ENCODE peak calls at places on chromosomes 2 and 18, in five cellular contexts. L is neural crest cell, X is neural progenitor cell, D is PC-9, S is AG10803. R is an unnamed sample.

GRCh38 chr2:8999802-9000201 is 3.7 kb downstream of the MBOAT2 start:
- DNase-seq in L (no peak), X (no peak), D (no peak), S (no peak), R (no peak)

GRCh38 chr18:79397288-79397829 is 1.6 kb downstream of the NFATC1 start:
- DNase-seq in L (no peak), X (no peak), D (no peak), S (no peak), R (no peak)

GRCh38 chr2:241161646-241162281 is 11.5 kb downstream of the PPP1R7 start:
- DNase-seq in L (no peak), X (no peak), D (no peak), S (peak), R (no peak)

GRCh38 chr2:27370816-27371620 is 602 bp downstream of the SNX17 start:
- DNase-seq in L (no peak), X (no peak), D (peak), S (peak), R (peak)

GRCh38 chr2:235026649-235027557 is 75.1 kb downstream of the SH3BP4 start:
- DNase-seq in L (no peak), X (no peak), D (peak), S (peak), R (peak)

GRCh38 chr2:108570416-108570815 is 36.1 kb downstream of the LIMS1 start:
- DNase-seq in L (no peak), X (no peak), D (no peak), S (peak), R (peak)

GRCh38 chr18:79915161-79916127 is 36.0 kb downstream of the SLC66A2 start:
- DNase-seq in L (no peak), X (no peak), D (no peak), S (no peak), R (no peak)

GRCh38 chr2:188207554-188207953 is 84.1 kb upstream of the GULP1 start:
- DNase-seq in L (no peak), X (no peak), D (no peak), S (no peak), R (no peak)

GRCh38 chr2:72793798-72794447 is 31.9 kb downstream of the EXOC6B start:
- DNase-seq in L (no peak), X (no peak), D (no peak), S (peak), R (no peak)

GRCh38 chr2:221731432-221731831 is 159.3 kb upstream of the EPHA4 start:
- DNase-seq in L (no peak), X (peak), D (no peak), S (no peak), R (no peak)

GRCh38 chr18:32321826-32322225 is 132.0 kb downstream of the MEP1B start:
- DNase-seq in L (no peak), X (no peak), D (no peak), S (no peak), R (no peak)

GRCh38 chr18:55779461-55779710 is 191.4 kb upstream of the TCF4 start:
- DNase-seq in L (no peak), X (no peak), D (no peak), S (peak), R (no peak)

GRCh38 chr18:55781481-55781957 is 193.5 kb upstream of the TCF4 start:
- DNase-seq in L (peak), X (peak), D (no peak), S (peak), R (peak)

GRCh38 chr18:55780591-55781071 is 192.6 kb upstream of the TCF4 start:
- DNase-seq in L (no peak), X (no peak), D (no peak), S (peak), R (no peak)

GRCh38 chr18:55778731-55779460 is 190.9 kb upstream of the TCF4 start:
- DNase-seq in L (no peak), X (peak), D (no peak), S (peak), R (no peak)

DNA sequence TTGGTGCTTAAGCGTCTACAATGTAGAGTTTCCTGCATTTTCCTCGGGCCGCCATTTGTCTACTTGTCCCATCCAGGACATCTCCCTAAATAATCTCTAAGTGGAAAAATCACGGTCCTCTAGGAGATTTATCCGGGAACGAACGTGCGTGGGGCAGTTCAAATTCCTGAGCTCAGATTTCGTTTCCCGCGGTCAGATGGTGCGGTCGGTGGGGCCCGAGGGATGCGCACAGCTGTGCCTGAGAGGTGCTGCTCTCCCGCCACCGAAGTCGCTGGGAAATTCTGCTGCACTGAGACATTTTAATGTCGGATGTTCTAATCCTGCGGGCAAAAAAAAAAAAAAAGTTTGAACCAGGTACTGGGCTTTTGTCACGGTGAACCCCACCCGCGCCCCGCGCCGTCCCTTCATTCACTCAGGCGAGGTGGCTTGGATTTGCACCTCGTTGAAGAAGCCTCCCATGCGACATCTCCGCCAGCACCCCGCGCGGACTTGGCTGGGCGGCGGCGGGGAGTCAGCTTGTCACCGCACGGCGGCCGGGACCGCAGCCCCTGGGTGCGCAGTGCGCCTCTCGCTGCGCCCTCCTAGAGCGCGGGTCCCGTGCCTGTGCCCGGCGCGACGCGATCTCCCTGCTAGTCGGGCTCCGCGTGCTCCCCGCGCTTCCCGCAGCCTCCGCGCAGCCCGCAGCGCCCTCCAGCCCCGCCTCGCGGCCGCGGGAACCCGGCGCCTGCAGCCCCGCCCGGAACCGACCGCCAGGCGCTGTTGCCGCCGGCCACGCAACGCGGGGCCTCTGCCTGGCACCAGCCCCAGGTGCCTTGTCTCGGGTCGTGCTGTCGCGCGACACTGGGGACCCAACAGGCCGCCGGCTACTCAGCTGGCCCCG is 192.0 kb upstream of the TCF4 start:
- DNase-seq in L (peak), X (peak), D (no peak), S (peak), R (no peak)
- TF ChIP-seq CTCF in L (peak), X (peak), D (no peak), S (no peak), R (no peak)

DNA sequence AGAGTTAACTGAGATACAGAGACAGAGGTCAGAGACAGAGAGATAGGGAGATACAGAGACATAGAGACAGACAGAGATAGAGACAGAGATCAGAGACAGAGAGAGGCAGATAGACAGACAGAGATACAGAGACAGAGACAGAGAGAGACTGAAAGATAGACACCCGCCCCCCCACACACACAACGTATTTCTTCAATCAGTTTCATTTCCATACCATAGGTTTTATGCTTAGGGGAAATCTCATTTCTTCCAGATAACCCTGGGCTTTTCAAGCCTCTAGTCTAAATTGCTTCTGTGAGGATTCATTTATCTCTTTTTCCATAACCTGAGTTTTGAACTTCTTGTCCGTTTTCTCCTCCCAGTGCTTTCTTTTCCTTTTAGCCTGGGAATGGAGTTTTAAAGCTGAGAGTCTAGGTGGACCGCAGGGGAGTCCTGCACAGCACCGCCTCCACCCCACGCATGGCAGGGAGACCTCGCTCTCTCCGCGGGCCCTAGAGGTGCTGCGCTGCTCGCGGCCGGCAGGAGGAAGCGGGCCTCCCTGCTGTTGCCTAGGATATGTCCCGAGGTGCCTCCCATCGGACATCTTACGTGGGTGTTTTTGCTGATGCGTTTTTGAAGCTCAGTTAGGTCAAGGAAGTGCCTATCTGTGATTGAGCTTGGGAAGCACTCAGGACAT is 94.7 kb downstream of the CD8B2 start:
- DNase-seq in L (peak), X (peak), D (peak), S (peak), R (peak)
- TF ChIP-seq CTCF in L (no peak), X (no peak), D (no peak), S (peak), R (no peak)

DNA sequence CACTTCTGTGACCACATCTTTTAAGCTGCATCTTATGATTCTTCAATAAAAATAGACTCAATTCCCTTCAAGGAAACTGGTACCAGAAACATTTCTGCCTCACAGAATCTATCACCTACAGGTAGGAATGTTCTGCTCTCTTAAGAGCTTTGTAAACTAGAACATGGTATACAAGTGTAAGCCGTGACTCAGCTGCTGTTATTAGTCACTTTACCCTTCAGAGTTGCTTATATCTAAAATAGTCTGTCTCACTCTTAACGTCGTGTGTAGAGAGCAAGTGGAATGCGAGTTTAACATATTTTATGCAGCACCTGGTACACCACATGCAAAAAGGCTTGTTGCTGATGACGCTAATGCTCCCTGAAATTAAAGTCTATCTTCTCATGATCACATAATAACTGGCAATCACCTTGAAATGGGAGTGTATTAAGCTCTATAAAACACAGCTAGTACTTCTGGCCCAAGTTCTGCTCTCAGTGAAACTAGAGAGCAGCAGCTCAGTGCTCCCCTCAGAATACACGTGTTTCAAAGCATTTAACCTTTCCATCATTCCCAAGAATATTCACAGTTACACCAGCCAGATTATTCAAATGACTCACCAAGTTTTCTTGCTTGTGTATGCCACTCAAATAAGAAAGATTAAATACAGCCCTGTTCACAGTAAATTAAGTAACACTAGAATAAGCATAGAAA is 420.0 kb downstream of the ZEB2 start:
- DNase-seq in L (no peak), X (no peak), D (peak), S (peak), R (peak)
- TF ChIP-seq CTCF in L (no peak), X (no peak), D (no peak), S (no peak), R (peak)

DNA sequence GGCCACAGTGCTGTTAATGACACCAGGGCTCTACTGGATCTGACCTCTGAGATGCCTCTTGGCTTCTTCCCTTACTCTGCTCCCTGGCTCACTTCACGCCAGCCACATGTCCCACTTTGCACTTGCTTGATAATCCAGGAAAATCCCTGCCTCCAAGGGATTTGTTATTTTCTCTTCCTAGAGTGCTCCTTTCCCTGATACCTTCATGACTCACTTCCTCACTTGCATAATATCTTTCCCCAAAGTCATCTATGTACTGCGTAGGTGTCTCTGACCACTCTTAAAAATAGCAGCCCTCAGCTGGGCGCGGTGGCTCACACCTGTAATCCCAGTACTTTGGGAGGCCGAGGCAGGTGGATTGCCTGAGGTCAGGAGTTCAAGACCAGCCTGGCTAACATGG is 572.3 kb downstream of the PLCL1 start:
- DNase-seq in L (no peak), X (no peak), D (no peak), S (peak), R (peak)
- TF ChIP-seq CTCF in L (no peak), X (no peak), D (no peak), S (no peak), R (no peak)

GRCh38 chr2:130963849-130964793 is 127.4 kb downstream of the ARHGEF4 start:
- DNase-seq in L (peak), X (peak), D (no peak), S (no peak), R (no peak)
- TF ChIP-seq CTCF in L (peak), X (peak), D (no peak), S (no peak), R (no peak)

GRCh38 chr18:57447154-57447621 is 12.0 kb downstream of the ONECUT2 start:
- DNase-seq in L (peak), X (peak), D (no peak), S (no peak), R (peak)

GRCh38 chr18:57443716-57444115 is 8.5 kb downstream of the ONECUT2 start:
- DNase-seq in L (no peak), X (no peak), D (no peak), S (no peak), R (no peak)

GRCh38 chr18:57445488-57446319 is 10.5 kb downstream of the ONECUT2 start:
- DNase-seq in L (no peak), X (peak), D (no peak), S (no peak), R (no peak)

GRCh38 chr18:57444301-57444759 is 9.2 kb downstream of the ONECUT2 start:
- DNase-seq in L (no peak), X (peak), D (no peak), S (no peak), R (no peak)

DNA sequence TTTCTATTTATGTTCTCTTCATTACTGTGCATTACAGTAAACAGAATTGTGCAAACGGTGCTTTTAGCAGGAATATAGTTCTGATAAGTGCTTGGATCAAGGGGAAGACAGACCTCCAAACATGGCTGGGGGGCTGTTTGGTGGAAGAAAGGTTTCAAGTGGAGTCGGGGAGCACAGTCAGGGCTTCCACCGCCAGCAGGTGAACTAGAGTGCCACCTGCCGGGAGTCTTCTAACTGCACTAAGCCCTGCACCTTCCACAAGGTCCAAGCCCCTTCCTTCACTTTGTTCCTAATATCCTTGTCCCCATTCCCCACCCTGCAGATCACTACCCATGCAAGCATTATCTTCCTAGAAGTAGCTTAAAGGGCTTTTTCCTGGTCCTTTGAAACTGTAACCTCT is 11.1 kb downstream of the ONECUT2 start:
- DNase-seq in L (peak), X (peak), D (peak), S (no peak), R (peak)
- TF ChIP-seq CTCF in L (peak), X (peak), D (peak), S (peak), R (peak)

GRCh38 chr18:47930844-47931706 is 616 bp upstream of the SMAD2 start:
- DNase-seq in L (peak), X (peak), D (peak), S (peak), R (peak)

GRCh38 chr18:47932170-47932569 is 1.7 kb upstream of the SMAD2 start:
- DNase-seq in L (no peak), X (no peak), D (no peak), S (no peak), R (no peak)

GRCh38 chr18:47930086-47930843 is at the start of gene SMAD2:
- DNase-seq in L (peak), X (peak), D (peak), S (peak), R (peak)

GRCh38 chr18:47931707-47932103 is 1.2 kb upstream of the SMAD2 start:
- DNase-seq in L (peak), X (peak), D (peak), S (no peak), R (peak)

GRCh38 chr18:47932603-47933002 is 2.1 kb upstream of the SMAD2 start:
- DNase-seq in L (no peak), X (peak), D (no peak), S (no peak), R (peak)
- TF ChIP-seq CTCF in L (no peak), X (peak), D (no peak), S (no peak), R (no peak)

R was measured in MCF 10A.